ENCODE peak calls at places on chromosomes 2 and 18, in four cellular contexts. V is activated CD4-positive, CD25-positive, alpha-beta regulatory T cell; A is A549; Q is NCI-H69. S is an unnamed sample.

GRCh38 chr2:100640329-100641114 is 77.7 kb downstream of the PDCL3 start:
- DNase-seq in V (no peak), A (no peak), Q (no peak), S (peak)

GRCh38 chr2:130338793-130339345 is 3.8 kb upstream of the IMP4 start:
- DNase-seq in V (no peak), A (no peak), Q (no peak), S (no peak)

GRCh38 chr18:22703883-22704626 is 229.1 kb upstream of the RBBP8 start:
- DNase-seq in V (no peak), A (peak), Q (peak), S (no peak)

GRCh38 chr2:201779996-201780673 is 598 bp downstream of the ALS2 start:
- DNase-seq in V (no peak), A (no peak), Q (peak), S (no peak)

GRCh38 chr2:134468093-134468640 is 214.3 kb downstream of the MGAT5 start:
- DNase-seq in V (no peak), A (no peak), Q (no peak), S (no peak)

GRCh38 chr2:144409241-144409640 is 110.7 kb downstream of the ZEB2 start:
- DNase-seq in V (no peak), A (no peak), Q (no peak), S (no peak)

GRCh38 chr18:56890632-56891031 is 239.5 kb downstream of the WDR7 start:
- DNase-seq in V (no peak), A (peak), Q (no peak), S (peak)

GRCh38 chr18:40489301-40489700 is 1465.7 kb upstream of the PIK3C3 start:
- DNase-seq in V (no peak), A (no peak), Q (no peak), S (no peak)

GRCh38 chr18:64854112-64854511 is 705.2 kb upstream of the LINC00305 start:
- DNase-seq in V (no peak), A (no peak), Q (no peak), S (no peak)

GRCh38 chr18:23213200-23213599 is 77.9 kb downstream of the CABLES1 start:
- DNase-seq in V (no peak), A (no peak), Q (no peak), S (no peak)

GRCh38 chr2:104853926-104854506 is at the start of gene POU3F3:
- DNase-seq in V (no peak), A (peak), Q (peak), S (peak)

GRCh38 chr2:11743846-11744553 is 2.4 kb upstream of the LPIN1 start:
- DNase-seq in V (peak), A (peak), Q (peak), S (peak)

GRCh38 chr2:28009732-28010131 is 119.2 kb downstream of the BABAM2 start:
- DNase-seq in V (no peak), A (no peak), Q (peak), S (no peak)

GRCh38 chr2:43745457-43745856 is 28.4 kb upstream of the DYNC2LI1 start:
- DNase-seq in V (no peak), A (no peak), Q (no peak), S (no peak)

GRCh38 chr2:190547914-190548313 is 13.4 kb upstream of the NEMP2 start:
- DNase-seq in V (no peak), A (no peak), Q (no peak), S (no peak)

GRCh38 chr2:127422631-127423475 is 4.6 kb downstream of the PROC start:
- DNase-seq in V (no peak), A (no peak), Q (peak), S (peak)

GRCh38 chr2:207044380-207044779 is 105.1 kb downstream of the CPO start:
- DNase-seq in V (no peak), A (no peak), Q (peak), S (no peak)

GRCh38 chr2:176392744-176393414 is 123.6 kb downstream of the MTX2 start:
- DNase-seq in V (no peak), A (no peak), Q (no peak), S (no peak)

GRCh38 chr2:42921162-42921550 is 128.8 kb upstream of the HAAO start:
- DNase-seq in V (no peak), A (no peak), Q (no peak), S (no peak)

GRCh38 chr2:144936442-144936841 is 416.5 kb upstream of the ZEB2 start:
- DNase-seq in V (no peak), A (no peak), Q (no peak), S (no peak)

GRCh38 chr18:44736664-44737063 is 56.0 kb downstream of the SETBP1 start:
- DNase-seq in V (no peak), A (no peak), Q (no peak), S (no peak)

GRCh38 chr2:210038078-210038477 is 35.6 kb downstream of the RPE start:
- DNase-seq in V (no peak), A (no peak), Q (no peak), S (no peak)

GRCh38 chr2:24015562-24016375 is 5.9 kb downstream of the MFSD2B start:
- DNase-seq in V (no peak), A (peak), Q (no peak), S (peak)

GRCh38 chr2:191740016-191740419 is 62.1 kb downstream of the NABP1 start:
- DNase-seq in V (no peak), A (peak), Q (no peak), S (no peak)

GRCh38 chr2:15579641-15580040 is 12.0 kb upstream of the DDX1 start:
- DNase-seq in V (no peak), A (no peak), Q (no peak), S (peak)

GRCh38 chr2:107529146-107529545 is 297.5 kb upstream of the RGPD4 start:
- DNase-seq in V (no peak), A (no peak), Q (peak), S (peak)

GRCh38 chr2:143034292-143035074 is 94.7 kb upstream of the ARHGAP15 start:
- DNase-seq in V (peak), A (peak), Q (peak), S (peak)

GRCh38 chr18:37368110-37368812 is 197.3 kb downstream of the CELF4 start:
- DNase-seq in V (no peak), A (no peak), Q (peak), S (no peak)

GRCh38 chr2:48715042-48715899 is 40.3 kb downstream of the LHCGR start:
- DNase-seq in V (no peak), A (no peak), Q (no peak), S (no peak)

GRCh38 chr2:241237949-241238371 is 49.5 kb downstream of the ANO7 start:
- DNase-seq in V (no peak), A (no peak), Q (no peak), S (peak)

GRCh38 chr2:36568533-36569246 is 29.3 kb downstream of the FEZ2 start:
- DNase-seq in V (no peak), A (peak), Q (no peak), S (no peak)

GRCh38 chr2:40173276-40173675 is 278.6 kb downstream of the SLC8A1 start:
- DNase-seq in V (no peak), A (no peak), Q (no peak), S (no peak)

GRCh38 chr18:44098551-44099098 is 582.1 kb upstream of the SETBP1 start:
- DNase-seq in V (no peak), A (no peak), Q (peak), S (peak)

GRCh38 chr2:240467659-240468299 is 32.3 kb downstream of the GPC1 start:
- DNase-seq in V (no peak), A (no peak), Q (no peak), S (peak)

GRCh38 chr18:13660510-13660909 is 65.8 kb downstream of the FAM210A start:
- DNase-seq in V (no peak), A (no peak), Q (no peak), S (no peak)

GRCh38 chr2:16149349-16150243 is 209.2 kb downstream of the MYCN start:
- DNase-seq in V (no peak), A (no peak), Q (no peak), S (peak)

GRCh38 chr18:13254971-13255927 is 36.7 kb downstream of the LDLRAD4 start:
- DNase-seq in V (no peak), A (no peak), Q (no peak), S (peak)

GRCh38 chr2:37645363-37645762 is 26.1 kb downstream of the CDC42EP3 start:
- DNase-seq in V (no peak), A (no peak), Q (no peak), S (no peak)